ENCODE peak calls at places on chromosomes 1 and 21, in nine cellular contexts. G, N, K, V, W, J, F, R and U are unnamed samples. For H3K9me3 and H4K20me1, the result is how much of the 10 kb centered on the place peaks cover.

GRCh38 chr1:117216718-117217117 is 6.0 kb upstream of the VTCN1 start:
- DNase-seq in G (no peak), N (no peak), K (no peak), V (no peak), W (no peak), J (no peak), F (no peak), R (no peak), U (no peak)

GRCh38 chr1:156284112-156284511 is at the start of gene TMEM79:
- DNase-seq in G (no peak), N (no peak), K (no peak), V (no peak), W (no peak), J (no peak), F (no peak), R (no peak), U (no peak)

GRCh38 chr1:35560256-35561225 is 2.9 kb downstream of the NCDN start:
- DNase-seq in G (no peak), N (no peak), K (no peak), V (no peak), W (no peak), J (no peak), F (no peak), R (no peak), U (no peak)

GRCh38 chr1:218384576-218384975 is 39.4 kb downstream of the TGFB2 start:
- DNase-seq in G (no peak), N (peak), K (no peak), V (peak), W (no peak), J (no peak), F (peak), R (no peak), U (no peak)

GRCh38 chr1:118987431-118988185 is 535 bp downstream of the TBX15 start:
- DNase-seq in G (no peak), N (no peak), K (peak), V (no peak), W (no peak), J (no peak), F (no peak), R (no peak), U (no peak)

GRCh38 chr1:247400685-247401084 is 15.3 kb upstream of the NLRP3 start:
- DNase-seq in G (no peak), N (no peak), K (peak), V (no peak), W (no peak), J (no peak), F (no peak), R (no peak), U (no peak)

GRCh38 chr1:156102634-156103511 is 11.6 kb upstream of the LMNA start:
- DNase-seq in G (no peak), N (peak), K (no peak), V (peak), W (no peak), J (peak), F (peak), R (no peak), U (no peak)

GRCh38 chr1:107267489-107267888 is 126.7 kb downstream of the NTNG1 start:
- DNase-seq in G (no peak), N (no peak), K (no peak), V (no peak), W (no peak), J (no peak), F (no peak), R (no peak), U (no peak)

GRCh38 chr1:37033355-37034291 is 692 bp downstream of the GRIK3 start:
- DNase-seq in G (no peak), N (no peak), K (peak), V (no peak), W (no peak), J (no peak), F (no peak), R (no peak), U (no peak)

GRCh38 chr1:178031856-178032320 is 62.0 kb upstream of the RASAL2 start:
- DNase-seq in G (peak), N (peak), K (peak), V (peak), W (peak), J (peak), F (peak), R (no peak), U (peak)

GRCh38 chr1:40478276-40478675 is 1.2 kb downstream of the ZFP69 start:
- DNase-seq in G (no peak), N (no peak), K (no peak), V (no peak), W (no peak), J (no peak), F (no peak), R (no peak), U (no peak)

GRCh38 chr1:211705439-211706205 is 30.2 kb upstream of the NEK2 start:
- DNase-seq in G (no peak), N (no peak), K (no peak), V (peak), W (no peak), J (no peak), F (peak), R (no peak), U (no peak)

GRCh38 chr1:156464335-156464734 is 36.2 kb downstream of the MEF2D start:
- DNase-seq in G (no peak), N (no peak), K (no peak), V (peak), W (no peak), J (no peak), F (peak), R (no peak), U (no peak)

GRCh38 chr1:29457496-29458368 is 221.4 kb downstream of the PTPRU start:
- DNase-seq in G (no peak), N (no peak), K (no peak), V (no peak), W (no peak), J (no peak), F (no peak), R (no peak), U (no peak)

GRCh38 chr1:57133686-57134085 is 167.9 kb upstream of the C8B start:
- DNase-seq in G (no peak), N (no peak), K (no peak), V (peak), W (no peak), J (no peak), F (peak), R (no peak), U (no peak)

GRCh38 chr21:34565238-34565637 is 49.7 kb downstream of the RCAN1 start:
- DNase-seq in G (no peak), N (no peak), K (no peak), V (no peak), W (no peak), J (no peak), F (no peak), R (no peak), U (no peak)

GRCh38 chr1:34686531-34686930 is 68.3 kb upstream of the GJB5 start:
- DNase-seq in G (no peak), N (no peak), K (no peak), V (no peak), W (no peak), J (no peak), F (no peak), R (no peak), U (no peak)

DNA sequence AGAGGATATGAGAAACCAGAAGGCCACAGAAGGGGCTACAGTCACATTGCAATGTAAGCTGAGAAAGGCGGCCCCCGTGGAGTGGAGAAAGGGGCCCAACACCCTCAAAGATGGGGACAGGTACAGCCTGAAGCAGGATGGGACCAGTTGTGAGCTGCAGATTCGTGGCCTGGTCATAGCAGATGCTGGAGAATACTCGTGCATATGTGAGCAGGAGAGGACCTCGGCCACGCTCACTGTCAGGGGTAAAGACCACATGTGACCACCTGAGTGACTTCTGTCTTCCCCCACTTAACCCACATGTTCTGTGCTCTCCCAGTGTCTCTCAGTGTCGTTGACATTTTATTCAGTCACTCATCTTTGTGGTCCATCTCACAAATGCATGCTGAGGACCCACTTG is 92.1 kb downstream of the OBSCN start:
- DNase-seq in G (no peak), N (no peak), K (no peak), V (no peak), W (no peak), J (no peak), F (no peak), R (no peak), U (no peak)
- H3K9me3 ChIP-seq in G (under half), N (under half), K (under half), V (under half), W (under half), J (under half), F (under half), R (under half), U (under half)

DNA sequence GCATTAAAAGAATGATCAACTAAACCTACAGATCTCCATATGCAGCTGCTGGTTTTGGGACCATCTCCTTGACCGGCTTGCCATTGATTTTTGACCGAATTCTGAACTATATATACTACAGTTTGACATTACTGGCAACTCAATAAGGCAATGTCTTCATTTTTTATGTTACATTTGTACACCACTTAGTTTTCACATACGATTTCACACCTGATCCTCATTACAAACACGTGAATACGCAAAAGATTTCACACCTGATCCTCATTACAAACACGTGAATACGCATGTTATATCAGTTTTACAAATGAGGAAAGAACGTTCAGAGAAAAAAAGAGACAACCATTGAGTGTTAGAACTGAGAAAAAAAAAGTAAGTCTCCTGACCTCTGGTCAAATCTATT is 1.1 kb downstream of the SASS6 start:
- DNase-seq in G (no peak), N (no peak), K (no peak), V (no peak), W (no peak), J (no peak), F (no peak), R (no peak), U (no peak)
- H3K9ac ChIP-seq in G (no peak), N (no peak), K (peak), V (no peak), W (peak), J (peak), F (peak), R (peak), U (peak)

GRCh38 chr1:20775700-20776099 is 11.4 kb downstream of the HP1BP3 start:
- DNase-seq in G (no peak), N (no peak), K (no peak), V (no peak), W (no peak), J (no peak), F (no peak), R (no peak), U (no peak)
- H4K20me1 ChIP-seq in G (under half), N (under half), K (half or more), V (under half), W (half or more), J (under half), F (half or more), R (under half), U (under half)

DNA sequence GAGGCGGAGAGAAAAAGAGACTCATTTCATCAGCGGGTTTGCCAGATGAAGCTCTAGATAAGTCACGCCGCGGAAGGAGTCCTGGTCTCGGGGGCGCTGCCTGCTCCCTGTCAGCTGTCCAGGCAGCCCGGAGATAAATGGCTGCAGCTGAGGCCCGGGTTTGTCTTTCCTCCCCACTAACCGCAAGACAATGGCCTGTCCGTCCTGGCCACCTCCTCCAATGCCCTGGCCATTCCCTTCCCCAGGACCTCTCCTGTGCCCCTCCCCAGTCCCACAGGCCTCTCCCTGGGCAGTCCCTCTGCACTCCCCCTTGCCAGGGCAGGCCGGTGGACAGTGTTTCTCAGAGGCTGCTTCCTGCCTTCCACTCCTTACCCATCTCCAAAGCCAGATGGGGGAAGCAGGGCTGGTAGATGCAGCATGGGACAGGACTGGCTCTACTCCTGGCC is 55.1 kb downstream of the LRRN2 start:
- DNase-seq in G (peak), N (no peak), K (peak), V (no peak), W (no peak), J (no peak), F (no peak), R (no peak), U (no peak)
- H3K9me3 ChIP-seq in G (under half), N (under half), K (under half), V (under half), W (under half), J (under half), F (under half), R (under half), U (under half)

GRCh38 chr1:167599839-167600581 is 30.0 kb upstream of the RCSD1 start:
- DNase-seq in G (peak), N (peak), K (no peak), V (peak), W (peak), J (peak), F (peak), R (peak), U (peak)
- H3K9ac ChIP-seq in G (no peak), N (no peak), K (no peak), V (no peak), W (peak), J (no peak), F (no peak), R (no peak), U (peak)

GRCh38 chr1:22739648-22740385 is 29.2 kb downstream of the EPHB2 start:
- DNase-seq in G (peak), N (peak), K (no peak), V (peak), W (no peak), J (no peak), F (peak), R (no peak), U (no peak)
- H4K20me1 ChIP-seq in G (under half), N (under half), K (half or more), V (under half), W (under half), J (under half), F (under half), R (under half), U (under half)

DNA sequence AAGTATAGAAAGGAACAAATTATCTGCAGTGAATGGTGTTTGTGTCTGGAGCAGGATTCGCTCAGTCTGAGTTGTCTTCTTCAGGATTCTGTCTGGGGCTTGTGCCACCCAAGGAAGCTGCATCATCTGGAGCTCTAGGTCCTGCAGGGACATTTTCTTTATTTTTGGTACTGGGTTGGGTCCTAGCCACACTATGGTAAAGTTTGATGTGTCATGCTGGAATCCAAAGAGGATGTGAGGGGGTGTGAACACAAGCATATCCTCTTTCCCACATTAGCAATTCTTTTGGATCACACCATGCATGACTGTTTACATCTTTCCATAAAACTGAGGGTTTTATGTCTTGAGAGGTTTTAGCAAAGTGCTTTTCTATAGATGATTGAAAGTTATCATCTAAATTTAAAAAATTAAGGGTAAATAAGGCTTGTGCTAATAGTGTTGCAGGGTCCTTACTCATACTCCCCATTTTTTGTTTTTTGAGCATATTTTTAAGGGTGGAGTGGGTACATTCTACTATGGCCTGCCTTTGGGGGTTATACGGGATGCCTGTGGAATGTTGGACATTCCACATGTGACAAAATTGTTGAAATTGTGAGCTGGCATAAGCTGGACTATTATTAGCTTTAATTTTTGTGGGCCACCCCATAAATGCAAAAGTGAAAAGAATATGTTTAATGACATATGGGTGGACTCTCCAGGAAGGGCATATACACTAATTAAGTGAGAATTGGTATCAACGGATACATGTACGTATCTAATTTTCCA is 152.0 kb upstream of the HMCN1 start:
- DNase-seq in G (no peak), N (no peak), K (no peak), V (peak), W (no peak), J (no peak), F (peak), R (no peak), U (no peak)
- H3K9me3 ChIP-seq in G (under half), N (under half), K (under half), V (under half), W (under half), J (half or more), F (under half), R (under half), U (under half)

GRCh38 chr21:46183910-46184624 is at the start of gene SPATC1L:
- DNase-seq in G (peak), N (peak), K (peak), V (peak), W (no peak), J (peak), F (peak), R (peak), U (peak)
- H3K9ac ChIP-seq in G (peak), N (peak), K (peak), V (peak), W (no peak), J (peak), F (peak), R (peak), U (peak)